ENCODE peak calls at places on chromosomes 6 and 20, in six cellular contexts. Q is breast epithelium; G is SK-N-DZ; R is stimulated activated CD4-positive, alpha-beta T cell treated with anti-CD3 and anti-CD28 coated beads, Interleukin-1b, Interleukin-23, amount 100 ng/mL, for 4 hours; W is T-helper 1 cell; Y is PC-3. M is an unnamed sample.

GRCh38 chr6:151502499-151502898 is 8.7 kb downstream of the CCDC170 start:
- DNase-seq in Q (no peak), G (no peak), R (no peak), W (no peak), Y (peak; percentile 59), M (no peak)

GRCh38 chr20:44536139-44536538 is 14.3 kb upstream of the SERINC3 start:
- DNase-seq in Q (no peak), G (no peak), R (no peak), W (no peak), Y (no peak), M (no peak)

GRCh38 chr6:24357336-24358218 is at the start of gene DCDC2:
- DNase-seq in Q (peak; percentile 84), G (no peak), R (peak; percentile 8), W (peak; percentile 17), Y (no peak), M (peak; percentile 71)

GRCh38 chr6:48535569-48535968 is 424.6 kb upstream of the PTCHD4 start:
- DNase-seq in Q (no peak), G (no peak), R (no peak), W (no peak), Y (peak; percentile 80), M (no peak)

GRCh38 chr6:56440551-56440981 is 193.2 kb upstream of the COL21A1 start:
- DNase-seq in Q (no peak), G (no peak), R (no peak), W (no peak), Y (peak; percentile 31), M (no peak)

GRCh38 chr6:99016355-99016754 is 68.6 kb upstream of the FBXL4 start:
- DNase-seq in Q (no peak), G (no peak), R (no peak), W (no peak), Y (no peak), M (no peak)

GRCh38 chr20:9028419-9028818 is 40.5 kb upstream of the PLCB4 start:
- DNase-seq in Q (no peak), G (no peak), R (no peak), W (no peak), Y (no peak), M (no peak)

GRCh38 chr20:21498646-21499045 is 15.2 kb downstream of the NKX2-2 start:
- DNase-seq in Q (no peak), G (no peak), R (no peak), W (no peak), Y (no peak), M (no peak)

GRCh38 chr6:116012471-116012949 is 48.2 kb downstream of the FRK start:
- DNase-seq in Q (no peak), G (no peak), R (no peak), W (no peak), Y (peak; percentile 23), M (no peak)

GRCh38 chr20:48776306-48776705 is 51.5 kb downstream of the PREX1 start:
- DNase-seq in Q (no peak), G (no peak), R (no peak), W (no peak), Y (no peak), M (no peak)

GRCh38 chr6:113903666-113904330 is 46.7 kb downstream of the MARCKS start:
- DNase-seq in Q (no peak), G (no peak), R (no peak), W (no peak), Y (no peak), M (no peak)

GRCh38 chr6:15420959-15421438 is 175.1 kb downstream of the JARID2 start:
- DNase-seq in Q (no peak), G (no peak), R (no peak), W (no peak), Y (no peak), M (no peak)

GRCh38 chr6:35678021-35678654 is 10.6 kb downstream of the FKBP5 start:
- DNase-seq in Q (no peak), G (no peak), R (no peak), W (no peak), Y (no peak), M (no peak)

GRCh38 chr6:82270791-82271392 is 23.3 kb upstream of the IBTK start:
- DNase-seq in Q (no peak), G (peak; percentile 58), R (no peak), W (no peak), Y (peak; percentile 57), M (no peak)

GRCh38 chr6:37514377-37514776 is 14.7 kb upstream of the CCDC167 start:
- DNase-seq in Q (no peak), G (no peak), R (no peak), W (no peak), Y (peak; percentile 78), M (no peak)